ENCODE peak calls at places on chromosome 14, in four cellular contexts. A is GM12891; P is NCI-H1105; X is CD8-positive, alpha-beta T cell. F is an unnamed sample.

GRCh38 chr14:104424406-104425072 is 155.0 kb upstream of the C14orf180 start:
- DNase-seq in A (no peak), P (peak), X (no peak), F (peak)

GRCh38 chr14:95442016-95442632 is 74.3 kb downstream of the SYNE3 start:
- DNase-seq in A (no peak), P (no peak), X (no peak), F (no peak)

GRCh38 chr14:94823556-94824341 is 53.8 kb upstream of the GSC start:
- DNase-seq in A (no peak), P (no peak), X (no peak), F (no peak)

GRCh38 chr14:91573894-91574837 is 64.1 kb upstream of the PPP4R3A start:
- DNase-seq in A (peak), P (peak), X (peak), F (no peak)

GRCh38 chr14:85063747-85064146 is 466.2 kb upstream of the FLRT2 start:
- DNase-seq in A (no peak), P (no peak), X (no peak), F (no peak)

GRCh38 chr14:30296956-30297405 is 262.0 kb upstream of the G2E3 start:
- DNase-seq in A (no peak), P (no peak), X (no peak), F (no peak)

GRCh38 chr14:23154876-23155587 is 28.4 kb downstream of the SLC7A8 start:
- DNase-seq in A (no peak), P (no peak), X (no peak), F (peak)

GRCh38 chr14:24921903-24922302 is 128.0 kb downstream of the STXBP6 start:
- DNase-seq in A (no peak), P (no peak), X (no peak), F (no peak)

GRCh38 chr14:32726516-32726915 is 212.2 kb upstream of the NPAS3 start:
- DNase-seq in A (no peak), P (no peak), X (no peak), F (no peak)

GRCh38 chr14:102655154-102655553 is 62.7 kb downstream of the RCOR1 start:
- DNase-seq in A (no peak), P (no peak), X (no peak), F (no peak)

GRCh38 chr14:36227802-36228201 is 51.3 kb upstream of the PTCSC3 start:
- DNase-seq in A (no peak), P (no peak), X (no peak), F (no peak)

GRCh38 chr14:101634453-101635237 is 73.3 kb downstream of the DIO3 start:
- DNase-seq in A (no peak), P (no peak), X (no peak), F (no peak)

GRCh38 chr14:34569750-34570149 is 30.2 kb upstream of the EAPP start:
- DNase-seq in A (no peak), P (no peak), X (no peak), F (no peak)

GRCh38 chr14:60922050-60922449 is 58.8 kb downstream of the TRMT5 start:
- DNase-seq in A (no peak), P (peak), X (no peak), F (no peak)

GRCh38 chr14:76947078-76947837 is 81.2 kb downstream of the IRF2BPL start:
- DNase-seq in A (peak), P (peak), X (peak), F (peak)

GRCh38 chr14:52481864-52482263 is 70.4 kb downstream of the TXNDC16 start:
- DNase-seq in A (no peak), P (no peak), X (no peak), F (no peak)

GRCh38 chr14:101929096-101929495 is 35.3 kb upstream of the DYNC1H1 start:
- DNase-seq in A (no peak), P (no peak), X (no peak), F (no peak)

GRCh38 chr14:100589760-100590469 is 2.7 kb upstream of the BEGAIN start:
- DNase-seq in A (no peak), P (no peak), X (no peak), F (no peak)

GRCh38 chr14:53409974-53410373 is 256.9 kb upstream of the DDHD1 start:
- DNase-seq in A (no peak), P (no peak), X (no peak), F (no peak)

GRCh38 chr14:61320806-61321384 is 484 bp upstream of the PRKCH start:
- DNase-seq in A (no peak), P (no peak), X (no peak), F (no peak)

GRCh38 chr14:25049559-25050493 is at the start of gene STXBP6:
- DNase-seq in A (peak), P (peak), X (no peak), F (no peak)

GRCh38 chr14:61418749-61419148 is 97.4 kb downstream of the PRKCH start:
- DNase-seq in A (no peak), P (no peak), X (no peak), F (no peak)

GRCh38 chr14:68232643-68233055 is 413.1 kb downstream of the RAD51B start:
- DNase-seq in A (peak), P (no peak), X (no peak), F (peak)

GRCh38 chr14:24840204-24840893 is 206.4 kb upstream of the GZMB start:
- DNase-seq in A (no peak), P (no peak), X (no peak), F (no peak)

F was measured in NCI-H446.